ENCODE peak calls at places on chromosomes 16 and 17, in five cellular contexts. L is GM23338; I is CD8-positive, alpha-beta T cell; Y is left ventricle myocardium inferior; M is lower lobe of right lung. T is an unnamed sample.

GRCh38 chr16:83301966-83302365 is 505.8 kb upstream of the HSBP1 start:
- DNase-seq in M (no peak), Y (no peak), L (no peak), I (no peak), T (no peak)

GRCh38 chr17:16106161-16106891 is 106.7 kb downstream of the TTC19 start:
- DNase-seq in L (no peak), M (no peak), Y (no peak), I (no peak), T (no peak)

GRCh38 chr17:2701161-2701995 is 10.2 kb downstream of the CLUH start:
- DNase-seq in L (no peak), M (peak; percentile 49), I (no peak), Y (peak; percentile 8), T (peak; percentile 19)

GRCh38 chr17:38404174-38404943 is 23.9 kb upstream of the ARHGAP23 start:
- DNase-seq in M (no peak), I (no peak), Y (no peak), L (peak; percentile 58), T (no peak)

GRCh38 chr16:75532142-75532765 is 3.7 kb downstream of the CHST5 start:
- DNase-seq in L (no peak), M (no peak), Y (no peak), I (no peak), T (no peak)

GRCh38 chr16:67537636-67538591 is 9.3 kb downstream of the RIPOR1 start:
- DNase-seq in L (peak; percentile 52), M (peak; percentile 82), Y (peak; percentile 79), I (peak; percentile 81), T (peak; percentile 61)

GRCh38 chr16:30846649-30847402 is 47.1 kb downstream of the BCL7C start:
- DNase-seq in I (no peak), Y (no peak), L (peak; percentile 23), M (no peak), T (no peak)

GRCh38 chr16:13307255-13307654 is 405.9 kb downstream of the SHISA9 start:
- DNase-seq in I (no peak), L (no peak), M (no peak), Y (no peak), T (no peak)

GRCh38 chr16:56775162-56775561 is 45.2 kb downstream of the NUP93 start:
- DNase-seq in M (no peak), Y (no peak), L (no peak), I (no peak), T (no peak)

GRCh38 chr16:31335431-31335830 is 19.5 kb upstream of the ITGAX start:
- DNase-seq in I (no peak), L (no peak), M (no peak), Y (no peak), T (no peak)

GRCh38 chr17:56779898-56780777 is 53.6 kb downstream of the C17orf67 start:
- DNase-seq in L (peak; percentile 79), M (peak; percentile 91), I (peak; percentile 93), Y (peak; percentile 78), T (peak; percentile 88)

DNA sequence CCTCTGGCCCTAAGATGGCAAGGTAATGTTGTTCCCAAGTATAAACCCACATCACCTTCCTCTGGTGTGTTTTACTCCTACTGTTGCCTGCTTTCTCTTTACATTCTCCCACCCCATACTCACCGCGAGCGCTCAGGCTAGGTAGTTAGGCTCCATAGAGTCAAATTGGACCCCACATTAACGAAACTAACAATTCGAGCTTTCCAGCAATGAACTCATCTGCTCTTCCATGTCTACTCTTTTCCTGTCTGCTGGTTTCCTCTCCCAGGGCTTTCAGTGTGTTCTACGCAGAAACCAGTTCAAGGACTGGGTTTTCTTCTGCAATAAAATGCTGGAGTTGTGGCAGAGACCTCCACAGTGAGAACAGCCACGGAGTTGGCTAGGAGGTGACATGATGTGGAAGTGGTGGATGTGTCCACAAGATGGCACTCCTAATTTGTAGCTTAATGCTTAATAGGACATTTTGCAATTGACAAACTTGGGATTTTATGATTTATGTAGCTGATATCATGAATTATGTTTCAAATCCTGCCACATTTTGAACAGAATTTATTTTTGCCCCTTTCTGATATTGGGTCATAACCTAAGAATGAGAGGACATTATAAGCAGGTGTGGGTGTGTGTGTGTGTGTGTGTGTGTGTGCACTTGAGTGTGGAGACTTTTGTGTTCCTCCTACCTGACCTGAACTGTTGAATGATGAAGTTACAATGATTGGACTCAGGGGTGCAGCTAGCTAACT is 2.2 kb upstream of the UQCRC2 start:
- DNase-seq in L (peak; percentile 17), I (no peak), Y (no peak), M (no peak), T (peak; percentile 19)
- TF ChIP-seq CTCF in L (peak; percentile 44), I (peak; percentile 21), Y (peak; percentile 61), M (peak; percentile 32), T (no peak)

DNA sequence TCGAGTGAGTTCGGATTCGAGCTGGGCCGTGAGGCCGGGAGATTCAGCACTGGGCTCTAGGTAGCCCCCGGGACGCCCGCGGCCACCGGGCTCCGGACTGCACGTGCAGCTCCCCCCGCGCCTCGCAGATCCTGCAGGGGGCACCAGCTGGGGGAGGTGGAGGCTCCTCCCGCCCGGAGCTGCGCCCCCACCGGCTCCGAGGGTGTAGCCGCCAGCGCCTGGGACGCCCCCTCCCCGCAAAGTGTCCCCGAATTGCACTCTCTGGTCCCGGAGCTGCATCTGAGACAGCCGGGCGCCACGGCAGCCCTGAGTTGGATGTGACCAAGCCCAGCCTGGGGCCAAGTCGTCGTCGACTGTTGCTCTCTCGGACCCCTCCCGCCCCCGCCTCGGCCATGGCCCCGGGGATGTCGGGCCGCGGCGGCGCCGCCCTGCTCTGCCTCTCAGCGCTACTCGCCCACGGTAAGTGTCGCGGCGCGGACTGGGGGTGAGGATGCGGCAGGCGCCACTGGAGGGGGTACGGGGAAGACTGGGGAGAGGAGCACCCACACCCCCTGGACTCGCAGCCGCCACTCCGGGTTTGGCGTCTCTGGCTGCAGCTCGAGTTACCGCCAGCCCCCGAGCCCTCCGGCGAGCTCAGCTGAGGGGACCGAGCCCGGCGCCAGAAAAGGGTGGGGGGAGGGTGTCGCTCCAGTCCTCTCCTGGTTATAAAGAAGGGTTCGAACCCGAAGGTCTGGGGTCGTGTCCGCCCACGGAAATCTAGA is 1.5 kb downstream of the TMEM132E start:
- DNase-seq in L (peak; percentile 56), I (no peak), Y (no peak), M (no peak), T (peak; percentile 72)
- TF ChIP-seq CTCF in L (no peak), I (no peak), Y (no peak), M (no peak), T (peak; percentile 35)

DNA sequence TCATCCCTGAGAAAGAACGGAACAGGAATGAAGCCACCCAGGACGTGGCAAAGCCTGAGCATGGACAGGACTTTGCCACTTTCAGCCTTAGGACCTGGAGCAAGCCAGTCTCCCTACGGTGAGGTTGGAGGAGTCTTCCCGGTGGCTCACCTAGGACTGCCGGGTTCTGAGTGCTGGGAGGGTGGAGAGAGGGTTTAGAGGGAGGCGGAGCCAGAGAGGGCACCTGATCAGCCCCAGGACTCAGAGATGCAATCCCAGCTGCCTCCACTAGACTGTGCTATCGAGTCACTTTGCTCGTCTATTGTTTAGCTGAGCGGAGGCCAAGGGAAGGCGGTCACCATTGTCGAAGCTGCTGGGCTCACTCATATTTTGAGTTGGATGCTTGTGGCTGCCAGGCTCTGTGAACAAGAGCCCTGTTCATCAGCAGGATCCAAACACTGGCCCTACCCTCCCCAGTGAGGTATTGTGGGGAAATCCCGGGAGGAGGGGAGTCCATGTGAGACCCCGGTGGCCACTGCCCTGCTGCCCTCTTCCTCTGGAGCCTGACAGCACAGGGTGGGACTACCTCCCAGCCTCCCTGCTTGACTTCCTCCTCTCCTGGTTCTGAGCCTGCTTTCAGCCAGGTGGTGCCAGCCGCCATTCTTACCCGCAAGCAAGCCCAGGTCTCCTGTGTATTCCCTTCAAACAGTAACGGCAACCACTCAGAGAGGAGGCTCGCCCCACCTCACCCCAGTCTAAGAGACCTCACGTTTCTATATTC is 7.0 kb downstream of the KRT14 start:
- DNase-seq in L (peak; percentile 97), M (peak; percentile 80), Y (peak; percentile 59), I (no peak), T (peak; percentile 90)
- TF ChIP-seq CTCF in L (peak; percentile 74), M (peak; percentile 66), Y (peak; percentile 77), I (no peak), T (peak; percentile 86)

DNA sequence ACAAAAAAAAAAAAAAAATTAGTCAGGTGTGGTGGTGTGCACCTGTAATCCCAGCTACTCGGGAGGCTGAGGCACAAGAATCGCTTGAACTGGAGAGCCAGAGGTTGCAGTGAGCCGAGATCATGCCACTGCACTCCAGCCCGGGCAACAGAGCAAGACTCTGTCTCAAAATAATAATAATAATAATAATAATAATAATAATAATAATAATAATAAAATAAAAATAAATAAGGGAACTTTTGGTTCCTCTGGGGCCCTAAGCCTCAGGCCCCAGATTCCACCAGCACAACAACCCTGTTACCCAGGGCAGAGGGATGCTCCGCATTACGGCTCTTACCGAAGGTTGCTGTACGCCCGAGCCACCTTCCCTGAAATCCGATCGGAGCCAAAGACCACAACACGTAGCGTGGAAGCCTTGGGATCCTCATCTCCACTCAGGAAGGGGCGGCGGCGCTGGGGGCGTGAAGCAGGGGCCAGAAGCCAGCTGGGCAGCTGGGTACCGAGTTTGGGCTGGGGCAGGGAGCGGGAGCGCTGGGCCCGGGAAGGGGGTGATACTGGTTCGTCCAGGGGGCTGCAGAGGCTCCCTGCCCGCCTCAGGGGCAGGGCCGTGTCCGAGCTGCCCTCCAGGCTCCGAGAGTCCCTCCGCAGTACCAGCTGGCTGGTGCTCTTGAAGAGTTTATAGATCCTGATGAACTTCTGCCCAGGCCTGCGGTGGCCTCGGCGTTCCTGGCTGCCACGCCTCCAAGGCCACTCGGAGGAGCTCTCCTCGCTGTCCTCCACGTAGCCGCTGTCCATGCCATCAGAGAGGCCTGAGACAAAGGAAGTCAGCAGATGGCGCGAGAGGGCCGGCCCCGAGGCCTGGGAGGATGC is 20.6 kb upstream of the PIK3R6 start:
- DNase-seq in M (no peak), L (peak; percentile 88), Y (peak; percentile 52), I (no peak), T (peak; percentile 51)
- TF ChIP-seq CTCF in M (peak; percentile 15), L (peak; percentile 53), Y (peak; percentile 60), I (no peak), T (no peak)

DNA sequence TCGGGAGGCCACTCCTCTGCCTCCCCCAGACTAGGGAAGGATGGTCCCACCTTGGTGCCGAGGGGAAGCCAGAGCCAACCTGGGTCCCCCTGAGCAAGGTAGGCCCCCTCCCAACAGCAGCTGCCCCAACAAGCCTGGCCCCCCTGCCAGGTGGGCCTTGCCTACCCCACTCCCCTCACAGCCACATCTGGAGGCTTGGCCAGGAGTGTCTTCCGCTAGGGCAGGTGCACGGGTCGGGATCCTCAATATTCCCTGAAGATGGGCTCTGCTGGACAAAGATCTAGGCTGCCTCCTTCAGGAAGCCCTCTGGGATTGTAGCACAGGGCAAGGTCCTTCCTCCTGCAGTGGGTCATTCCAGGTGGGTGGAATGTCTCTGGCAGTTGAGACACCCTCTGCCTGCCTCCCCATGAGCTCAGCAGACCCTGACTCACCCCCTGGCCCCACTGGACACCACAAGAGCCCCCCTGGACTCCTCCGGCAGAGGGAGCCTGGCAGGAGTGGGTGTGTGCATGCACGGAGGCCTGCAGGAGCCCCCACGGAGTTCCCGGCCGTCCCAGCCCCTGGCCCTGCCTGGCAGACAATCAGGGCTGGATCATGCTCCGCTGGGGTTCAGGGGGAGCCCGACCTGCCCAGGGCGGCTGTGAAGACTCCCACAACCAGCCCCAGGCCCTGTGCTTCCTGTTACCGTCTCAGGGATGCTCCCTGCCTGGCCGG is 437 bp downstream of the C1QTNF8 start:
- DNase-seq in M (no peak), Y (no peak), L (no peak), I (no peak), T (no peak)
- TF ChIP-seq CTCF in M (no peak), Y (no peak), L (no peak), I (no peak), T (no peak)

GRCh38 chr17:39553326-39553945 is 54.3 kb downstream of the NEUROD2 start:
- DNase-seq in L (no peak), M (no peak), I (no peak), Y (no peak), T (no peak)
- TF ChIP-seq CTCF in L (no peak), M (no peak), I (no peak), Y (no peak), T (no peak)

GRCh38 chr16:71845639-71846431 is at the start of gene ATXN1L:
- DNase-seq in L (peak; percentile 94), Y (peak; percentile 91), I (peak; percentile 98), M (peak; percentile 94), T (peak; percentile 92)
- TF ChIP-seq CTCF in L (no peak), Y (peak; percentile 23), I (peak; percentile 12), M (no peak), T (no peak)